ENCODE peak calls at places on chromosomes 6 and 20, in ten cellular contexts. R, G, T, B, C, P, M, W, U and D are unnamed samples.

GRCh38 chr20:2285618-2286017 is 10.2 kb upstream of the TGM3 start:
- DNase-seq in R (no peak), G (no peak), T (no peak), B (no peak), C (no peak), P (no peak), M (no peak), W (no peak), U (no peak), D (no peak)

GRCh38 chr6:37695273-37695672 is 2.4 kb downstream of the MDGA1 start:
- DNase-seq in R (no peak), G (no peak), T (no peak), B (no peak), C (no peak), P (no peak), M (no peak), W (no peak), U (no peak), D (no peak)

GRCh38 chr6:142395768-142396231 is 94.0 kb downstream of the ADGRG6 start:
- DNase-seq in R (no peak), G (no peak), T (no peak), B (no peak), C (no peak), P (no peak), M (no peak), W (peak; percentile 65), U (no peak), D (no peak)

GRCh38 chr6:3261518-3261820 is 2.7 kb downstream of the PSMG4 start:
- DNase-seq in R (no peak), G (no peak), T (no peak), B (no peak), C (no peak), P (no peak), M (no peak), W (no peak), U (no peak), D (no peak)

GRCh38 chr20:62879275-62880146 is 17.9 kb upstream of the TCFL5 start:
- DNase-seq in R (no peak), G (no peak), T (no peak), B (no peak), C (no peak), P (no peak), M (no peak), W (no peak), U (no peak), D (no peak)

GRCh38 chr6:154766993-154767392 is 33.8 kb downstream of the SCAF8 start:
- DNase-seq in R (no peak), G (no peak), T (no peak), B (no peak), C (no peak), P (no peak), M (no peak), W (peak; percentile 19), U (no peak), D (no peak)

GRCh38 chr6:52304917-52305316 is 20.4 kb upstream of the MCM3 start:
- DNase-seq in R (no peak), G (no peak), T (no peak), B (no peak), C (no peak), P (peak; percentile 16), M (no peak), W (peak; percentile 50), U (no peak), D (no peak)

GRCh38 chr20:63540417-63541186 is 3.4 kb upstream of the PTK6 start:
- DNase-seq in R (no peak), G (no peak), T (no peak), B (no peak), C (no peak), P (no peak), M (no peak), W (no peak), U (no peak), D (no peak)

GRCh38 chr6:5135783-5136376 is 50.7 kb downstream of the PPP1R3G start:
- DNase-seq in R (no peak), G (no peak), T (peak; percentile 19), B (peak; percentile 49), C (no peak), P (no peak), M (no peak), W (peak; percentile 43), U (no peak), D (no peak)